ENCODE peak calls at places on chromosomes 2 and 18, in four cellular contexts. One of them, this sample, is unnamed.

GRCh38 chr18:35139517-35139916 is 98.3 kb downstream of the MAPRE2 start:
- ATAC-seq in WTC11: peak
- ATAC-seq in DND-41: no peak
- ATAC-seq in PC-3: no peak
- ATAC-seq in this sample: no peak

GRCh38 chr2:235312571-235312970 is 181.3 kb upstream of the AGAP1 start:
- ATAC-seq in PC-3: no peak
- ATAC-seq in WTC11: no peak
- ATAC-seq in DND-41: no peak
- ATAC-seq in this sample: no peak

GRCh38 chr2:24856791-24857211 is 63.2 kb downstream of the ADCY3 start:
- ATAC-seq in WTC11: no peak
- ATAC-seq in DND-41: no peak
- ATAC-seq in PC-3: no peak
- ATAC-seq in this sample: peak

GRCh38 chr2:220748875-220749479 is 823.1 kb downstream of the EPHA4 start:
- ATAC-seq in DND-41: no peak
- ATAC-seq in PC-3: no peak
- ATAC-seq in WTC11: peak
- ATAC-seq in this sample: no peak

GRCh38 chr2:23387221-23387550 is 2.2 kb downstream of the KLHL29 start:
- ATAC-seq in WTC11: peak
- ATAC-seq in PC-3: no peak
- ATAC-seq in DND-41: no peak
- ATAC-seq in this sample: no peak

GRCh38 chr2:60094450-60094929 is 459.0 kb downstream of the BCL11A start:
- ATAC-seq in WTC11: peak
- ATAC-seq in PC-3: no peak
- ATAC-seq in DND-41: no peak
- ATAC-seq in this sample: no peak

GRCh38 chr2:6896930-6897759 is 19.6 kb downstream of the RSAD2 start:
- ATAC-seq in DND-41: peak
- ATAC-seq in WTC11: no peak
- ATAC-seq in PC-3: peak
- ATAC-seq in this sample: no peak

GRCh38 chr2:144379891-144380311 is 140.0 kb downstream of the ZEB2 start:
- ATAC-seq in WTC11: peak
- ATAC-seq in DND-41: no peak
- ATAC-seq in PC-3: no peak
- ATAC-seq in this sample: no peak

GRCh38 chr2:160253440-160254296 is 53.6 kb upstream of the ITGB6 start:
- ATAC-seq in DND-41: no peak
- ATAC-seq in PC-3: peak
- ATAC-seq in WTC11: no peak
- ATAC-seq in this sample: no peak

GRCh38 chr18:6729247-6730091 is at the start of gene ARHGAP28:
- ATAC-seq in PC-3: peak
- ATAC-seq in DND-41: no peak
- ATAC-seq in WTC11: peak
- ATAC-seq in this sample: peak

GRCh38 chr2:161658259-161658658 is 34.0 kb downstream of the SLC4A10 start:
- ATAC-seq in DND-41: no peak
- ATAC-seq in WTC11: no peak
- ATAC-seq in PC-3: no peak
- ATAC-seq in this sample: no peak

GRCh38 chr2:207929923-207930322 is 95.4 kb downstream of the PLEKHM3 start:
- ATAC-seq in WTC11: no peak
- ATAC-seq in DND-41: no peak
- ATAC-seq in PC-3: no peak
- ATAC-seq in this sample: no peak

GRCh38 chr18:36109737-36110136 is 19.4 kb downstream of the SLC39A6 start:
- ATAC-seq in WTC11: no peak
- ATAC-seq in PC-3: peak
- ATAC-seq in DND-41: no peak
- ATAC-seq in this sample: no peak

GRCh38 chr18:24868760-24869237 is 408.4 kb downstream of the HRH4 start:
- ATAC-seq in DND-41: no peak
- ATAC-seq in PC-3: peak
- ATAC-seq in WTC11: no peak
- ATAC-seq in this sample: no peak

GRCh38 chr2:203366639-203367466 is 38.7 kb downstream of the ABI2 start:
- ATAC-seq in PC-3: no peak
- ATAC-seq in WTC11: no peak
- ATAC-seq in DND-41: no peak
- ATAC-seq in this sample: no peak

GRCh38 chr18:34805117-34805882 is 95.2 kb downstream of the DTNA start:
- ATAC-seq in DND-41: no peak
- ATAC-seq in WTC11: no peak
- ATAC-seq in PC-3: no peak
- ATAC-seq in this sample: no peak

GRCh38 chr2:133362061-133362476 is 206.2 kb downstream of the NCKAP5 start:
- ATAC-seq in PC-3: peak
- ATAC-seq in DND-41: no peak
- ATAC-seq in WTC11: no peak
- ATAC-seq in this sample: no peak

GRCh38 chr2:216885117-216885553 is 25.3 kb upstream of the TNP1 start:
- ATAC-seq in WTC11: no peak
- ATAC-seq in PC-3: no peak
- ATAC-seq in DND-41: no peak
- ATAC-seq in this sample: no peak

GRCh38 chr2:8539743-8540551 is 141.9 kb upstream of the ID2 start:
- ATAC-seq in WTC11: peak
- ATAC-seq in PC-3: peak
- ATAC-seq in DND-41: no peak
- ATAC-seq in this sample: no peak

GRCh38 chr2:149068996-149069888 is 30.7 kb downstream of the LYPD6B start:
- ATAC-seq in DND-41: peak
- ATAC-seq in PC-3: peak
- ATAC-seq in WTC11: no peak
- ATAC-seq in this sample: peak

GRCh38 chr2:45300026-45300750 is 290.9 kb upstream of the SIX2 start:
- ATAC-seq in WTC11: no peak
- ATAC-seq in DND-41: no peak
- ATAC-seq in PC-3: no peak
- ATAC-seq in this sample: no peak

GRCh38 chr2:71348302-71348701 is 16.7 kb downstream of the ZNF638 start:
- ATAC-seq in PC-3: no peak
- ATAC-seq in WTC11: no peak
- ATAC-seq in DND-41: peak
- ATAC-seq in this sample: no peak

GRCh38 chr2:142975239-142975638 is 97.8 kb downstream of the KYNU start:
- ATAC-seq in DND-41: no peak
- ATAC-seq in WTC11: no peak
- ATAC-seq in PC-3: no peak
- ATAC-seq in this sample: no peak

GRCh38 chr18:70384181-70384790 is 95.4 kb downstream of the SOCS6 start:
- ATAC-seq in DND-41: no peak
- ATAC-seq in WTC11: peak
- ATAC-seq in PC-3: peak
- ATAC-seq in this sample: no peak

GRCh38 chr2:232697807-232698110 is 628 bp downstream of the GIGYF2 start:
- ATAC-seq in PC-3: peak
- ATAC-seq in DND-41: no peak
- ATAC-seq in WTC11: no peak
- ATAC-seq in this sample: peak

GRCh38 chr2:163008642-163009041 is 170.1 kb upstream of the KCNH7 start:
- ATAC-seq in DND-41: no peak
- ATAC-seq in WTC11: no peak
- ATAC-seq in PC-3: no peak
- ATAC-seq in this sample: no peak

GRCh38 chr2:133424876-133425275 is 143.4 kb downstream of the NCKAP5 start:
- ATAC-seq in DND-41: no peak
- ATAC-seq in PC-3: no peak
- ATAC-seq in WTC11: no peak
- ATAC-seq in this sample: no peak

GRCh38 chr18:35511428-35511827 is 13.7 kb upstream of the INO80C start:
- ATAC-seq in PC-3: no peak
- ATAC-seq in DND-41: no peak
- ATAC-seq in WTC11: no peak
- ATAC-seq in this sample: no peak

GRCh38 chr2:238389985-238390682 is 36.6 kb upstream of the ASB1 start:
- ATAC-seq in WTC11: no peak
- ATAC-seq in PC-3: no peak
- ATAC-seq in DND-41: no peak
- ATAC-seq in this sample: peak

This sample was measured in gastroesophageal sphincter.